ENCODE peak calls at places on chromosomes 7 and 10, in four cellular contexts. One of them, this sample, is unnamed.
A peak's percentile ranks its signal among the peaks of the same experiment; 100 is the strongest.

GRCh38 chr10:125828311-125828710 is 5.0 kb downstream of the BCCIP start:
- DNase-seq in Panc1: no peak
- DNase-seq in HL-60: no peak
- DNase-seq in HepG2: no peak
- DNase-seq in this sample: no peak

GRCh38 chr10:125482108-125482507 is 200.9 kb downstream of the TEX36 start:
- DNase-seq in HepG2: no peak
- DNase-seq in Panc1: no peak
- DNase-seq in HL-60: no peak
- DNase-seq in this sample: peak; percentile 3

GRCh38 chr10:76453997-76454396 is 1022.6 kb downstream of the LRMDA start:
- DNase-seq in HL-60: no peak
- DNase-seq in HepG2: no peak
- DNase-seq in Panc1: no peak
- DNase-seq in this sample: no peak

GRCh38 chr7:157299613-157300405 is 37.0 kb upstream of the DNAJB6 start:
- DNase-seq in Panc1: no peak
- DNase-seq in HL-60: peak; percentile 87
- DNase-seq in HepG2: no peak
- DNase-seq in this sample: peak; percentile 35

GRCh38 chr10:93904901-93905300 is 11.1 kb downstream of the SLC35G1 start:
- DNase-seq in HepG2: no peak
- DNase-seq in Panc1: no peak
- DNase-seq in HL-60: no peak
- DNase-seq in this sample: no peak

GRCh38 chr7:151409555-151410404 is at the start of gene WDR86:
- DNase-seq in Panc1: no peak
- DNase-seq in HepG2: no peak
- DNase-seq in HL-60: no peak
- DNase-seq in this sample: peak; percentile 76

GRCh38 chr7:140074780-140075179 is 12.0 kb upstream of the PARP12 start:
- DNase-seq in HepG2: no peak
- DNase-seq in Panc1: no peak
- DNase-seq in HL-60: no peak
- DNase-seq in this sample: no peak

GRCh38 chr10:26408858-26409494 is 29.2 kb upstream of the APBB1IP start:
- DNase-seq in HL-60: no peak
- DNase-seq in HepG2: no peak
- DNase-seq in Panc1: no peak
- DNase-seq in this sample: no peak

GRCh38 chr7:76428868-76429805 is 4.4 kb downstream of the ZP3 start:
- DNase-seq in HL-60: peak; percentile 34
- DNase-seq in HepG2: no peak
- DNase-seq in Panc1: no peak
- DNase-seq in this sample: no peak

GRCh38 chr7:75915416-75916156 is 631 bp downstream of the POR start:
- DNase-seq in Panc1: no peak
- DNase-seq in HepG2: peak; percentile 61
- DNase-seq in HL-60: peak; percentile 16
- DNase-seq in this sample: peak; percentile 64

GRCh38 chr10:111600772-111601171 is 523.9 kb downstream of the ADRA2A start:
- DNase-seq in HepG2: no peak
- DNase-seq in HL-60: no peak
- DNase-seq in Panc1: no peak
- DNase-seq in this sample: peak; percentile 4

GRCh38 chr10:120979435-120980315 is 128.5 kb downstream of the WDR11 start:
- DNase-seq in Panc1: no peak
- DNase-seq in HL-60: peak; percentile 36
- DNase-seq in HepG2: peak; percentile 16
- DNase-seq in this sample: peak; percentile 92

GRCh38 chr7:1989049-1989860 is 243.5 kb downstream of the MAD1L1 start:
- DNase-seq in HL-60: no peak
- DNase-seq in Panc1: no peak
- DNase-seq in HepG2: no peak
- DNase-seq in this sample: no peak

GRCh38 chr7:41699532-41699931 is 3.4 kb downstream of the INHBA start:
- DNase-seq in HL-60: no peak
- DNase-seq in HepG2: no peak
- DNase-seq in Panc1: no peak
- DNase-seq in this sample: peak; percentile 66

GRCh38 chr10:104485632-104486031 is 132.0 kb downstream of the CFAP58 start:
- DNase-seq in Panc1: no peak
- DNase-seq in HepG2: no peak
- DNase-seq in HL-60: no peak
- DNase-seq in this sample: peak; percentile 72

GRCh38 chr10:76007206-76007605 is 575.8 kb downstream of the LRMDA start:
- DNase-seq in Panc1: no peak
- DNase-seq in HepG2: no peak
- DNase-seq in HL-60: no peak
- DNase-seq in this sample: no peak

GRCh38 chr10:35089641-35090161 is 440 bp downstream of the CUL2 start:
- DNase-seq in Panc1: no peak
- DNase-seq in HepG2: no peak
- DNase-seq in HL-60: peak; percentile 1
- DNase-seq in this sample: peak; percentile 31

GRCh38 chr7:118300177-118300576 is 75.7 kb downstream of the ANKRD7 start:
- DNase-seq in HepG2: no peak
- DNase-seq in HL-60: no peak
- DNase-seq in Panc1: no peak
- DNase-seq in this sample: no peak

GRCh38 chr7:101518348-101518747 is 110.7 kb downstream of the MYL10 start:
- DNase-seq in HL-60: no peak
- DNase-seq in Panc1: no peak
- DNase-seq in HepG2: no peak
- DNase-seq in this sample: no peak

GRCh38 chr7:121366852-121367431 is 29.2 kb downstream of the FAM3C start:
- DNase-seq in Panc1: peak; percentile 30
- DNase-seq in HepG2: peak; percentile 18
- DNase-seq in HL-60: no peak
- DNase-seq in this sample: peak; percentile 21

DNA sequence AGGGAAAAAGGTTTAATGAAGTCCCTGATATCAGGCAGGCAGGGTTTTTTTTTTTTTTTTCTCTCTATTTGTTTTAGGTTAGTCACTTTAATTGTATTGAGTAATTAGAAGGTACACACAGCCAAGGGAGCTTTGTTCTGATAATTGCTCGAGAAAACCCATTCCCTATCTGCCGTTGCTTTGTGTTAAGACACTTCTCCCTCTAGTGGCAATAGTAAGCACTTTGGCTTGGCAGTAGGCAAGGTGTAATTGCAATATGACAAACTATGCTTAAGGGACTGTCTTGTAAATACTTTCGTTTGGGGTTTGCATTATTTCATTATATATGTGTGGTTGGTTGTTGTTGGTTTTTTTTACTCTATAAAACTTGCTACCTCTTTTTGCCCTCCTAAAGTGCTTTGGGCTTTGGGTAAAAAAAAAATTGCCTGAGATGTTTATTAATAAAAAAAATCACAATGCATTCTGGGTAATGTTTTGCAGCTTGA is 113.4 kb downstream of the BTRC start:
- DNase-seq in HepG2: peak; percentile 67
- DNase-seq in HL-60: peak; percentile 53
- DNase-seq in Panc1: peak; percentile 76
- DNase-seq in this sample: peak; percentile 87
- TF ChIP-seq REST in HepG2: no peak
- TF ChIP-seq REST in HL-60: no peak
- TF ChIP-seq REST in Panc1: no peak
- TF ChIP-seq REST in this sample: no peak

GRCh38 chr7:135240446-135240845 is 6.8 kb downstream of the STRA8 start:
- DNase-seq in HL-60: no peak
- DNase-seq in Panc1: no peak
- DNase-seq in HepG2: no peak
- DNase-seq in this sample: no peak

GRCh38 chr7:135245226-135245625 is 11.6 kb downstream of the STRA8 start:
- DNase-seq in HL-60: no peak
- DNase-seq in Panc1: no peak
- DNase-seq in HepG2: no peak
- DNase-seq in this sample: no peak

GRCh38 chr7:135239263-135239662 is 5.6 kb downstream of the STRA8 start:
- DNase-seq in Panc1: no peak
- DNase-seq in HepG2: no peak
- DNase-seq in HL-60: no peak
- DNase-seq in this sample: no peak

GRCh38 chr7:135245826-135246825 is 12.5 kb downstream of the STRA8 start:
- DNase-seq in HepG2: no peak
- DNase-seq in Panc1: no peak
- DNase-seq in HL-60: no peak
- DNase-seq in this sample: no peak

DNA sequence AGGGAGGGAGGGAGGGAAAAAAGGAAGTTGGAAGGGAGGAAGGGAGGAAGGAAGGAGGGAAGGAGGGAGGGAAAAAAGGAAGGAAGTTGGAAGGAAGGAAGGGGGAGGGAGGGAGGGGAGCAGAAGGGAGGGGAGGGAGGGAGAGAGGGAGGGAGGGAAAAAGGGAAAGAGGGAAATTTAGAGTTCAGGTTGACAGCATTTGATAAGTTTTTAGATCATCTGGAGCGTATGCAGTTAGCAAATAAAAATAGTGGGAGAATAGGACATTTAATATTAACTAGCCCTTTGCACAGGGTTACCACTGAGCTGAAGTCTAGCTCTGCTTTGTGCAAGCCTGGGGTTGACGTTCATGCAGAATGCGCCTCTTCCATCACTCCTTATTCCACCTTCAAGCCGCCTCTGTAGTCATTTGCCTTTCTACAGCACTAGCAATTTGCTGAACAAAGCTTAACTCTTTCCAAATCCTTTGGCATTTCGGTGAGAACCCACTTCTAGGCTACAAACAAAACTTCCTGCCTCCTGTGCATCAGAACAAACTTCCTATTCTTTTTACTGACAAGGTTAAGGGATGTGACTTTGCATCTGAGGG is 8.6 kb downstream of the STRA8 start:
- DNase-seq in HepG2: no peak
- DNase-seq in Panc1: no peak
- DNase-seq in HL-60: no peak
- DNase-seq in this sample: no peak
- TF ChIP-seq REST in HepG2: no peak
- TF ChIP-seq REST in Panc1: no peak
- TF ChIP-seq REST in HL-60: no peak
- TF ChIP-seq REST in this sample: no peak

DNA sequence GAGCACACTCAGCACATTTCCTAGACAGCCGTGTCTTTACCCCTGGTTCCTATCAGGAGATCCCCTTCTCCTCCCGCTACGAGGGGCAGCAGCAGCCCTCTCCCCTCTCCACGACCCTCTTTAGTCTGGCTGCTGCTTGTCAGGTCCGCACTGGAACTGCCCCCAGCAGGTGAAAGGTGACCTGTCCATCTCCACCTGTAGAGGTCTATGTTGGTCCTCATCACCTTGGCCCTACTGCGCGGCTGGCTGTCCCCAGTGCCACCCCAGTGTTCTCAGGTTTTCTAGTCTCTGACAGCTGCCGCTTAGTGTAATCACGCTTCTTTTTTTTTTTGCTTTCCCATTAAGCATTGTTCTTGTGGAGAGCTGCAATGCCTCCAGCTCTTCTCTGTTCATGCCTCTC is 545.7 kb downstream of the SDK1 start:
- DNase-seq in HepG2: no peak
- DNase-seq in HL-60: no peak
- DNase-seq in Panc1: no peak
- DNase-seq in this sample: no peak
- TF ChIP-seq REST in HepG2: no peak
- TF ChIP-seq REST in HL-60: no peak
- TF ChIP-seq REST in Panc1: no peak
- TF ChIP-seq REST in this sample: no peak

DNA sequence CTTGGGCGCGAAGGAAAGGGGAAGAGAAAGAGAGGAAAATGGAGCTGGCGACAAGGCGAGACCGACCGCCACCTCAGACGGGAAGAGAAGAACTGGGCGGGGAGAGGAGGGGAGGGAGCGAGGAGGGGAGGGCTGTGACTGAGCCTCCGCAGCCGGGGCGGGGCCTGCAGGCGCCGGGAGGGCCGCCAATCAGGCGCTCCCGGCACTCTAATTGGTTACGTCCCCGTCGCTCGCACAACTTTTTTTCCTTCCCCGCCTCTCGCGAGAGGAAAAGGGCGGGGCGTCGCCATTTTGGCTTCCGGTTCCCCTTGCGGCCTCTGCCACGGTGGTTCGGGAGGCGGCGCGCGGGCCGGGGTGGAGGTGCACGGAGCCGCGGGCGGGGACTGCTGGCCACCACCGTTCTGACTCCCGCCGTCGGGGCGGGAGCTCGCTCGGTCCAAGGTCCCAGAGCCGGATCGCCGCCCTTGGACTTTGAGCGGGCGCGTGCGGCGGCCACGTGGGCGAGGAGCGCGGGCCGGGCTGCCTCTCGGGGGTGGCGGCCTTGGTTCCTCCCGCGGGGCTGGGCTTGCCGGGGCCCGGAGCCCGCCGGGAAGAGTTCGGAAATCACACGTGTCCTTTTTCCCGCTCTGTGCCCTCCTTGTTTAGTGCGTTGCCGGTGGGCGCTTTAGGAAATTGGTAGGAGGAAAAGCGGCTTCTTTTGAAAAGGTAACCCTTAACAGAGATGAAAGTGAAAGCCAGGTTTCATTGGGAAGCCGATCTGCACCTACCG is at the start of gene GDI2:
- DNase-seq in Panc1: peak; percentile 62
- DNase-seq in HepG2: peak; percentile 94
- DNase-seq in HL-60: peak; percentile 87
- DNase-seq in this sample: peak; percentile 98
- TF ChIP-seq REST in Panc1: no peak
- TF ChIP-seq REST in HepG2: no peak
- TF ChIP-seq REST in HL-60: no peak
- TF ChIP-seq REST in this sample: peak; percentile 41

GRCh38 chr10:109723305-109723704 is 200.0 kb downstream of the XPNPEP1 start:
- DNase-seq in HL-60: no peak
- DNase-seq in Panc1: no peak
- DNase-seq in HepG2: no peak
- DNase-seq in this sample: no peak
- TF ChIP-seq REST in HL-60: peak; percentile 66
- TF ChIP-seq REST in Panc1: no peak
- TF ChIP-seq REST in HepG2: no peak
- TF ChIP-seq REST in this sample: peak; percentile 52

GRCh38 chr7:122887198-122887597 is 938 bp upstream of the CADPS2 start:
- DNase-seq in HepG2: peak; percentile 66
- DNase-seq in Panc1: peak; percentile 38
- DNase-seq in HL-60: peak; percentile 6
- DNase-seq in this sample: peak; percentile 75
- TF ChIP-seq REST in HepG2: no peak
- TF ChIP-seq REST in Panc1: no peak
- TF ChIP-seq REST in HL-60: no peak
- TF ChIP-seq REST in this sample: no peak

DNA sequence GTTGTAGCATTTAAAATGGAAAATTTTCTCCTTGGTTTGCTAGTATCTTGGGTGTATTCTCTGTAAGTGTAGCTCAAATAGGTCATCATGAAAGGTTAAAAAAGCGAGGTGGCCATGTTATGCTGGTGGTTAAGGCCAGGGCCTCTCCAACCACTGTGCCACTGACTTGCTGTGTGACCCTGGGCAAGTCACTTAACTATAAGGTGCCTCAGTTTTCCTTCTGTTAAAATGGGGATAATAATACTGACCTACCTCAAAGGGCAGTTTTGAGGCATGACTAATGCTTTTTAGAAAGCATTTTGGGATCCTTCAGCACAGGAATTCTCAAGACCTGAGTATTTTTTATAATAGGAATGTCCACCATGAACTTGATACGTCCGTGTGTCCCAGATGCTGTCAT is 17.1 kb downstream of the SCD start:
- DNase-seq in HL-60: no peak
- DNase-seq in Panc1: no peak
- DNase-seq in HepG2: no peak
- DNase-seq in this sample: no peak
- TF ChIP-seq REST in HL-60: no peak
- TF ChIP-seq REST in Panc1: no peak
- TF ChIP-seq REST in HepG2: no peak
- TF ChIP-seq REST in this sample: no peak

This sample was measured in GM23338.